ENCODE peak calls at places on chromosome 6, in ten cellular contexts. J is fibroblast of lung, Q is GM23248, Z is HepG2, D is MM.1S, U is astrocyte, H is neural progenitor cell, I is hepatocyte, P is PC-9, N is HCT116. E is an unnamed sample.

GRCh38 chr6:36800223-36801095 is 38.8 kb downstream of the CPNE5 start:
- DNase-seq in P (no peak), Q (no peak), D (no peak), N (no peak), U (no peak), J (no peak), I (no peak), Z (no peak), H (no peak), E (no peak)

GRCh38 chr6:132190097-132190814 is 211.0 kb downstream of the MOXD1 start:
- DNase-seq in H (no peak), Q (peak; percentile 46), N (peak; percentile 3), Z (no peak), U (peak; percentile 73), D (peak; percentile 58), P (no peak), I (no peak), J (peak; percentile 78), E (peak; percentile 20)

GRCh38 chr6:108797951-108798671 is 50.1 kb upstream of the ARMC2 start:
- DNase-seq in I (no peak), U (no peak), D (no peak), N (no peak), J (no peak), H (no peak), P (peak; percentile 74), Q (no peak), Z (no peak), E (no peak)

GRCh38 chr6:144223686-144224085 is 61.4 kb upstream of the UTRN start:
- DNase-seq in H (no peak), N (no peak), P (no peak), Z (no peak), D (no peak), J (no peak), Q (peak; percentile 46), I (no peak), U (no peak), E (no peak)

GRCh38 chr6:11224252-11224965 is 8.1 kb downstream of the NEDD9 start:
- DNase-seq in H (no peak), J (peak; percentile 83), D (no peak), N (no peak), I (no peak), Q (peak; percentile 58), U (peak; percentile 75), P (no peak), Z (no peak), E (no peak)

GRCh38 chr6:155158044-155158843 is 105.6 kb upstream of the CLDN20 start:
- DNase-seq in Q (peak; percentile 75), I (no peak), Z (no peak), D (no peak), N (no peak), U (peak; percentile 49), J (peak; percentile 62), P (peak; percentile 70), H (no peak), E (peak; percentile 40)

GRCh38 chr6:169559001-169559441 is 142.8 kb downstream of the WDR27 start:
- DNase-seq in N (no peak), J (peak; percentile 86), I (no peak), H (no peak), U (peak; percentile 85), P (no peak), Z (no peak), D (no peak), Q (peak; percentile 63), E (no peak)

GRCh38 chr6:43772571-43773049 is 2.6 kb downstream of the VEGFA start:
- DNase-seq in P (peak; percentile 18), N (no peak), J (peak; percentile 22), Q (peak; percentile 28), I (no peak), H (peak; percentile 80), Z (peak; percentile 49), U (no peak), D (peak; percentile 35), E (no peak)

GRCh38 chr6:3422457-3422816 is 34.4 kb downstream of the SLC22A23 start:
- DNase-seq in Z (no peak), D (no peak), I (no peak), U (no peak), Q (no peak), H (no peak), J (no peak), N (no peak), P (no peak), E (no peak)

GRCh38 chr6:101539510-101540245 is 146.2 kb downstream of the GRIK2 start:
- DNase-seq in D (no peak), P (no peak), J (peak; percentile 82), I (no peak), Z (no peak), Q (peak; percentile 54), N (no peak), U (peak; percentile 75), H (no peak), E (peak; percentile 32)

GRCh38 chr6:132174919-132175318 is 223.7 kb upstream of the CCN2 start:
- DNase-seq in Z (no peak), I (no peak), P (no peak), D (no peak), J (no peak), U (no peak), H (no peak), Q (no peak), N (no peak), E (no peak)

GRCh38 chr6:7684843-7685242 is 41.1 kb upstream of the BMP6 start:
- DNase-seq in D (no peak), I (no peak), N (no peak), H (peak; percentile 74), J (no peak), Z (no peak), P (no peak), U (no peak), Q (no peak), E (no peak)

GRCh38 chr6:16747232-16748027 is 13.8 kb downstream of the ATXN1 start:
- DNase-seq in N (no peak), D (no peak), J (peak; percentile 91), Z (peak; percentile 78), Q (peak; percentile 89), P (no peak), H (no peak), I (peak; percentile 48), U (peak; percentile 89), E (peak; percentile 80)

GRCh38 chr6:17269840-17270239 is 11.3 kb upstream of the RBM24 start:
- DNase-seq in Q (peak; percentile 48), J (peak; percentile 89), U (peak; percentile 85), P (no peak), Z (no peak), D (no peak), I (no peak), H (no peak), N (no peak), E (no peak)

GRCh38 chr6:43770417-43771209 is 602 bp downstream of the VEGFA start:
- DNase-seq in P (peak; percentile 64), N (no peak), J (peak; percentile 61), I (peak; percentile 74), U (peak; percentile 35), Z (peak; percentile 45), H (peak; percentile 79), Q (peak; percentile 77), D (peak; percentile 41), E (peak; percentile 48)

GRCh38 chr6:30719791-30720737 is at the start of gene TUBB:
- DNase-seq in D (peak; percentile 98), H (peak; percentile 99), P (peak; percentile 94), I (peak; percentile 99), N (peak; percentile 96), J (peak; percentile 98), Z (peak; percentile 99), Q (peak; percentile 100), U (peak; percentile 96), E (peak; percentile 98)
- H3K4me3 ChIP-seq in D (peak within 1 kb of the TSS; percentile 95), H (peak within 1 kb of the TSS; percentile 85), P (peak within 1 kb of the TSS; percentile 85), I (peak within 1 kb of the TSS; percentile 81), N (peak within 1 kb of the TSS; percentile 95), J (peak within 1 kb of the TSS; percentile 77), Z (peak within 1 kb of the TSS; percentile 90), Q (peak within 1 kb of the TSS; percentile 97), U (peak within 1 kb of the TSS; percentile 97), E (peak within 1 kb of the TSS; percentile 96)

GRCh38 chr6:149922642-149923326 is at the start of gene RAET1G:
- DNase-seq in P (peak; percentile 81), H (peak; percentile 94), J (peak; percentile 95), Z (peak; percentile 72), D (peak; percentile 22), N (peak; percentile 42), U (peak; percentile 90), Q (peak; percentile 97), I (peak; percentile 91), E (peak; percentile 93)
- TF ChIP-seq EZH2 in P (no peak), H (peak; percentile 10), J (no peak), Z (no peak), D (no peak), N (no peak), U (no peak), Q (no peak), I (no peak), E (no peak)

GRCh38 chr6:104682722-104683643 is 176.7 kb downstream of the HACE1 start:
- DNase-seq in J (peak; percentile 39), P (no peak), Q (peak; percentile 65), I (peak; percentile 61), U (peak; percentile 18), N (peak; percentile 53), D (peak; percentile 31), Z (peak; percentile 40), H (peak; percentile 73), E (peak; percentile 14)
- H2AFZ ChIP-seq in J (no peak overlapping the region), P (no peak overlapping the region), Q (peak overlapping the region; percentile 61), I (no peak overlapping the region), U (no peak overlapping the region), N (peak overlapping the region; percentile 17), D (peak overlapping the region; percentile 7), Z (peak overlapping the region; percentile 16), H (peak overlapping the region; percentile 76), E (peak overlapping the region; percentile 70)

DNA sequence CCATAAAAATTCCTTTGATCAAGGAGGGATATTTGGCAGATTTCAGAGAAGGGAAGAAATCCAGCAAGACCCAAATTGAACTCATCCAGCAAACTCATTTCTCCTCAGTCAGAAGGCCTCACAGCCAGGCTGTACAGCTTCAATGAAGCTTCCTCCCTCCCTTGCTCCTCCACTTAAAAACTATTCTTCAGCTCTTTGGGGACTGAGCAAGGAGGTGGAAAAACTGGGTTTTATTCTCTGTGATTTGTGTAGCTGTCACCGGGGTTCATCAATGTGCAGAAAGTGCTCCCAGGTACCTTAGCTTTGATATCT is 158.7 kb upstream of the ZNF184 start:
- DNase-seq in U (no peak), H (no peak), D (no peak), I (no peak), P (no peak), Q (no peak), N (no peak), J (no peak), Z (no peak), E (no peak)
- H3K4me3 ChIP-seq in U (no peak overlapping the region), H (peak overlapping the region; percentile 98), D (no peak overlapping the region), I (peak overlapping the region; percentile 56), P (peak overlapping the region; percentile 59), Q (peak overlapping the region; percentile 57), N (no peak overlapping the region), J (no peak overlapping the region), Z (no peak overlapping the region), E (no peak overlapping the region)

GRCh38 chr6:41426438-41426851 is 91.0 kb downstream of the NCR2 start:
- DNase-seq in H (peak; percentile 61), I (peak; percentile 50), D (no peak), Z (no peak), N (no peak), P (no peak), J (peak; percentile 12), Q (peak; percentile 16), U (no peak), E (no peak)
- TF ChIP-seq EZH2 in H (no peak), I (no peak), D (no peak), Z (no peak), N (no peak), P (no peak), J (no peak), Q (no peak), U (no peak), E (no peak)

GRCh38 chr6:147201885-147202515 is 2.2 kb upstream of the STXBP5 start:
- DNase-seq in U (peak; percentile 33), Z (peak; percentile 59), H (peak; percentile 38), I (peak; percentile 42), Q (peak; percentile 22), D (no peak), N (no peak), P (peak; percentile 57), J (peak; percentile 50), E (peak; percentile 64)
- H2AFZ ChIP-seq in U (peak overlapping the region; percentile 84), Z (peak overlapping the region; percentile 100), H (peak overlapping the region; percentile 90), I (peak overlapping the region; percentile 63), Q (peak overlapping the region; percentile 96), D (peak overlapping the region; percentile 93), N (peak overlapping the region; percentile 100), P (peak overlapping the region; percentile 97), J (peak overlapping the region; percentile 81), E (peak overlapping the region; percentile 97)